ENCODE peak calls at places on chromosomes 7 and 10, in seven cellular contexts. P, U, Y, R, C, N and W are unnamed samples. For H4K20me1, the result is how much of the 10 kb centered on the place peaks cover.

GRCh38 chr10:133309720-133310398 is 1.1 kb downstream of the ZNF511 start:
- DNase-seq in P (no peak), U (no peak), Y (no peak), R (no peak), C (peak), N (no peak), W (no peak)

GRCh38 chr10:31319602-31320178 is 674 bp downstream of the ZEB1 start:
- DNase-seq in P (peak), U (no peak), Y (peak), R (no peak), C (no peak), N (no peak), W (peak)

GRCh38 chr7:147412782-147413186 is 1177.8 kb upstream of the C7orf33 start:
- DNase-seq in P (no peak), U (peak), Y (no peak), R (no peak), C (peak), N (no peak), W (no peak)

GRCh38 chr7:50937727-50938126 is 155.0 kb upstream of the GRB10 start:
- DNase-seq in P (no peak), U (no peak), Y (no peak), R (no peak), C (no peak), N (no peak), W (no peak)

GRCh38 chr10:8102708-8103401 is 48.4 kb downstream of the GATA3 start:
- DNase-seq in P (no peak), U (no peak), Y (peak), R (no peak), C (no peak), N (no peak), W (no peak)

GRCh38 chr10:28734940-28735759 is 57.8 kb downstream of the BAMBI start:
- DNase-seq in P (no peak), U (peak), Y (peak), R (peak), C (peak), N (no peak), W (no peak)

GRCh38 chr7:50953820-50954219 is 171.1 kb upstream of the GRB10 start:
- DNase-seq in P (peak), U (peak), Y (no peak), R (no peak), C (peak), N (no peak), W (no peak)

GRCh38 chr10:112553315-112553714 is 106.3 kb downstream of the VTI1A start:
- DNase-seq in P (no peak), U (no peak), Y (no peak), R (no peak), C (no peak), N (no peak), W (no peak)

GRCh38 chr10:8393531-8393930 is 339.0 kb downstream of the GATA3 start:
- DNase-seq in P (no peak), U (no peak), Y (no peak), R (no peak), C (peak), N (no peak), W (no peak)

GRCh38 chr10:94066411-94066810 is 72.7 kb downstream of the PLCE1 start:
- DNase-seq in P (peak), U (peak), Y (peak), R (no peak), C (peak), N (peak), W (peak)

GRCh38 chr7:100895701-100895955 is at the start of gene ACHE:
- DNase-seq in P (no peak), U (no peak), Y (no peak), R (no peak), C (no peak), N (no peak), W (peak)

GRCh38 chr10:103693070-103693811 is 162.1 kb downstream of the SH3PXD2A start:
- DNase-seq in P (peak), U (peak), Y (peak), R (no peak), C (no peak), N (peak), W (peak)

GRCh38 chr10:28986856-28987255 is 302.0 kb upstream of the LYZL1 start:
- DNase-seq in P (no peak), U (no peak), Y (no peak), R (no peak), C (no peak), N (no peak), W (no peak)

GRCh38 chr10:43816351-43817321 is 168.0 kb upstream of the ZNF32 start:
- DNase-seq in P (no peak), U (peak), Y (peak), R (no peak), C (peak), N (peak), W (no peak)

GRCh38 chr7:151018421-151019129 is 5.7 kb downstream of the ATG9B start:
- DNase-seq in P (peak), U (peak), Y (peak), R (no peak), C (no peak), N (no peak), W (peak)

GRCh38 chr7:28002638-28003037 is 178.0 kb downstream of the JAZF1 start:
- DNase-seq in P (no peak), U (peak), Y (peak), R (no peak), C (peak), N (no peak), W (peak)

GRCh38 chr10:116429288-116429977 is 1.8 kb downstream of the PNLIPRP3 start:
- DNase-seq in P (no peak), U (no peak), Y (no peak), R (no peak), C (no peak), N (no peak), W (no peak)

GRCh38 chr7:27185708-27186449 is 847 bp upstream of the HOXA11 start:
- DNase-seq in P (no peak), U (no peak), Y (no peak), R (no peak), C (no peak), N (no peak), W (no peak)

GRCh38 chr7:51045319-51046102 is 262.8 kb upstream of the GRB10 start:
- DNase-seq in P (no peak), U (peak), Y (peak), R (peak), C (peak), N (no peak), W (no peak)

GRCh38 chr10:92689663-92690210 is at the start of gene HHEX:
- DNase-seq in P (peak), U (peak), Y (peak), R (peak), C (peak), N (peak), W (no peak)
- TF ChIP-seq EZH2 in P (no peak), U (peak), Y (no peak), R (no peak), C (no peak), N (no peak), W (no peak)

GRCh38 chr10:26841733-26842317 is 18.9 kb downstream of the ABI1 start:
- DNase-seq in P (no peak), U (no peak), Y (no peak), R (no peak), C (no peak), N (peak), W (no peak)
- H4K20me1 ChIP-seq in P (under half), U (under half), Y (half or more), R (under half), C (under half), N (under half), W (under half)

GRCh38 chr10:58360412-58361004 is 24.7 kb upstream of the TFAM start:
- DNase-seq in P (no peak), U (no peak), Y (no peak), R (no peak), C (peak), N (no peak), W (no peak)
- TF ChIP-seq EZH2phosphoT487 in P (no peak), U (no peak), Y (no peak), R (no peak), C (no peak), N (no peak), W (no peak)

DNA sequence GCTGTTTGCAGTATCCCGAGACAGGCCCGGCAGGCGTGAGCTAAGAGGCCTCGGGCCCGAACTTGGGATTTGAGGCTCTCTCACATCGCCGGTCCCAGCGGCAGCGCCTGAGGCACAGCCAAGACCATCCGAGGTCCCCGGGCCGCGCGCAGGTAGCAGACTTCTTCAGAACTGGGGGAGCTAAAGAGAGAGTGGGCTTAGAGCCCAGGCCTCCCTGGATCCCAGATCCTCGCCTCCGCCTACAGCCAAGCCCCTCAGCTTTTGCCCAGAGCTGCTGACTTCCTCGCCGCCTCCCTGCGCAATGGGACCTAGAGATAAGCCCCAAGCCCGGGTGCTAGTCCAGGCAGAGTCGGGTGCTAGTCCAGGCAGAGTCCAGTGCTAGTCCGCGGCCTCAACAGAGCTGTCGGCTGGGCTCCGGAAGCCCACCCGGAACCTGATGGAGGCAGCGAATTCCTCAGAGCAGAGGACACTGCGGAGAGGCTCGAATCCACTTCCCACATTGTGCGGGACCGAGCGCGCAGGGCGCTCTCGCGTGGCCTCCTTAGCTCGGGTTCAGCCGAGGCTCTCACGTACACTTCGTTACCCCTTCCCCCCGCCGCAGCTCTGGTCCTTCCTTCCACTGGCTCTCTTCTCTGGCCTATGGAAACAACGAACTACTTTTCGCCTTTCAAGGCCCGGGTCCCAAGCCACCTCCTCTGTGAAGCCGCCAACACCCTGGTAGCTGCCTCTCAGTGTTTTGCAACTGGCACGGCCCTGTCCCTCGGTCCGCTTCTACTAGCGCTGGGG is 5.8 kb downstream of the LBX1 start:
- DNase-seq in P (peak), U (peak), Y (no peak), R (no peak), C (no peak), N (no peak), W (peak)
- TF ChIP-seq EZH2 in P (peak), U (peak), Y (peak), R (no peak), C (no peak), N (no peak), W (peak)

GRCh38 chr7:70744414-70744942 is 387.5 kb upstream of the GALNT17 start:
- DNase-seq in P (no peak), U (no peak), Y (no peak), R (no peak), C (no peak), N (no peak), W (no peak)

GRCh38 chr7:70739646-70740045 is 392.3 kb upstream of the GALNT17 start:
- DNase-seq in P (no peak), U (no peak), Y (no peak), R (no peak), C (no peak), N (no peak), W (no peak)

GRCh38 chr7:70743531-70743930 is 388.4 kb upstream of the GALNT17 start:
- DNase-seq in P (no peak), U (no peak), Y (no peak), R (no peak), C (no peak), N (no peak), W (no peak)

GRCh38 chr7:70738486-70738885 is 393.5 kb upstream of the GALNT17 start:
- DNase-seq in P (no peak), U (no peak), Y (no peak), R (no peak), C (no peak), N (no peak), W (no peak)

GRCh38 chr7:70741666-70742065 is 390.3 kb upstream of the GALNT17 start:
- DNase-seq in P (no peak), U (no peak), Y (no peak), R (no peak), C (no peak), N (no peak), W (no peak)
- H4K20me1 ChIP-seq in P (half or more), U (under half), Y (half or more), R (under half), C (under half), N (under half), W (under half)

DNA sequence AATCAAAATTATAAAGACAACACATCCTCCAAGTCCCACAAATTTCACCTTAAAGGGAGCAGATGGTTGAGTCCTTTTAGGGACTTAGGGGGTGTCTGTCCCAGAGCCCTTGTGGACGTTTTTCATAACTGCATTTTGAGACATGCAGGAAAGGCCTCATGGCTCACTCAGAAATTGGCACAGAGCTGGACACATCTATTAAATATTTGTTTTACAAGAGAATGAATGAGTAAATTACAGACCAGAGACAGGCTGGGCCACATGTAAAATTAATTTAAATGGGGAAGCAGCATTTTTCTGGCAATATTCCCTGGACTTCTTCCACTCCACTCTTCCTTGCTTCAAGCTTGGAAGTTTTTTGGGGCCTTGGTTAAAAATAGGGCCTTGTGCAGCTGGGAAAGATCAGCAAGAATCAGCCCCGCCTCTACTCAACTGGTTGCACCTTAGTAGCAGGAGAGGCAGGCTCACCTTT is 20.0 kb downstream of the LAMB1 start:
- DNase-seq in P (no peak), U (peak), Y (peak), R (no peak), C (peak), N (no peak), W (no peak)
- TF ChIP-seq EZH2phosphoT487 in P (no peak), U (no peak), Y (no peak), R (no peak), C (no peak), N (no peak), W (no peak)

DNA sequence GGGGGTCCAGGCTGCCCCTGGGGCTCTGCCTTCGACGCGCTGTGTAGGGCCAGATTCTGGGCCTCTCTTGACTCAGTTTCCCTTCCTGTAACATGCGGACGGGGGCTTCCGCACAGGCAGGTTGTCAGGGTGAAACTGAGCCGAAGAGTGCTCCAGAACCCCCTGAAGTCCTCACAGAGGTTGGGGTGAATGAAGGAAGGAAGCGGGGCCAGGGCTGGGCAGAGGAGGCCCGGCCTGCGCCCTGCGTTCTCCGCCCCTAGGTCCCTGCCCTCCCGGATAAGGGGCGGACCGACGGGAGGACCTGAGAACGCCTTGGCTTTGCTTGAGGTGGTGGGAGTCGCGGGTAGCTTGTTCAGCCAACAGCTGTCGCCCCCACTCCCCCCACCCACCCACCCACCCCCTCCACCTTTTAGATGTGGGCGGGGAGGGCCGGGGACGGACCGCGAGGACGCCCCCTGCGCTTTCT is 558 bp upstream of the ELFN1 start:
- DNase-seq in P (no peak), U (no peak), Y (peak), R (no peak), C (no peak), N (no peak), W (peak)
- TF ChIP-seq EZH2 in P (no peak), U (no peak), Y (no peak), R (no peak), C (no peak), N (no peak), W (no peak)